ENCODE peak calls at places on chromosomes 13 and 19, in nine cellular contexts. O is CD8-positive, alpha-beta T cell; Y is lung microvascular endothelial cell; E is HEK293T; I is breast epithelium; W is fibroblast of the conjunctiva; X is activated naive CD4-positive, alpha-beta T cell; G is KBM-7; T is mucosa of descending colon. R is an unnamed sample.

GRCh38 chr19:12937243-12938053 is 961 bp upstream of the CALR start:
- DNase-seq in O (no peak), Y (peak), E (no peak), I (no peak), W (no peak), X (no peak), G (peak), T (no peak), R (peak)

GRCh38 chr13:25939961-25940687 is 111.7 kb downstream of the SHISA2 start:
- DNase-seq in O (no peak), Y (no peak), E (no peak), I (no peak), W (no peak), X (no peak), G (no peak), T (no peak), R (no peak)

GRCh38 chr19:4007836-4008539 is 452 bp downstream of the PIAS4 start:
- DNase-seq in O (peak), Y (peak), E (no peak), I (no peak), W (no peak), X (no peak), G (peak), T (no peak), R (no peak)

GRCh38 chr13:29908411-29908810 is 58.0 kb upstream of the UBL3 start:
- DNase-seq in O (no peak), Y (no peak), E (no peak), I (no peak), W (no peak), X (no peak), G (no peak), T (no peak), R (no peak)

GRCh38 chr13:44393391-44393790 is 19.8 kb downstream of the SERP2 start:
- DNase-seq in O (no peak), Y (peak), E (no peak), I (no peak), W (no peak), X (no peak), G (peak), T (peak), R (no peak)

GRCh38 chr13:45749026-45749759 is 47.1 kb downstream of the CBY2 start:
- DNase-seq in O (no peak), Y (no peak), E (no peak), I (no peak), W (no peak), X (no peak), G (no peak), T (no peak), R (no peak)

GRCh38 chr13:83753912-83754624 is 128.2 kb downstream of the SLITRK1 start:
- DNase-seq in O (no peak), Y (no peak), E (no peak), I (no peak), W (no peak), X (no peak), G (no peak), T (no peak), R (no peak)

GRCh38 chr19:12872941-12873890 is 8.0 kb downstream of the DNASE2 start:
- DNase-seq in O (peak), Y (peak), E (peak), I (no peak), W (peak), X (no peak), G (peak), T (peak), R (peak)

GRCh38 chr13:101916108-101916757 is 463.8 kb downstream of the ITGBL1 start:
- DNase-seq in O (no peak), Y (peak), E (peak), I (no peak), W (no peak), X (no peak), G (no peak), T (peak), R (peak)

GRCh38 chr19:35375505-35376307 is 4.8 kb downstream of the GPR42 start:
- DNase-seq in O (no peak), Y (no peak), E (no peak), I (no peak), W (no peak), X (no peak), G (no peak), T (no peak), R (no peak)

GRCh38 chr13:110257408-110257807 is 49.5 kb downstream of the COL4A1 start:
- DNase-seq in O (no peak), Y (no peak), E (no peak), I (no peak), W (no peak), X (no peak), G (no peak), T (no peak), R (no peak)

GRCh38 chr19:54017266-54017665 is 25.8 kb downstream of the CACNG6 start:
- DNase-seq in O (no peak), Y (peak), E (no peak), I (no peak), W (no peak), X (no peak), G (no peak), T (no peak), R (no peak)

GRCh38 chr19:56837492-56837891 is 3.0 kb downstream of the PEG3 start:
- DNase-seq in O (no peak), Y (no peak), E (no peak), I (peak), W (peak), X (no peak), G (no peak), T (peak), R (no peak)

GRCh38 chr13:111380431-111380830 is 60.0 kb downstream of the TEX29 start:
- DNase-seq in O (no peak), Y (no peak), E (no peak), I (no peak), W (no peak), X (no peak), G (no peak), T (no peak), R (no peak)

GRCh38 chr19:18274776-18275356 is 614 bp upstream of the IQCN start:
- DNase-seq in O (no peak), Y (peak), E (no peak), I (peak), W (peak), X (no peak), G (peak), T (peak), R (no peak)

GRCh38 chr19:40388486-40388885 is 1.5 kb downstream of the HIPK4 start:
- DNase-seq in O (no peak), Y (no peak), E (no peak), I (no peak), W (no peak), X (no peak), G (no peak), T (no peak), R (no peak)

GRCh38 chr19:46404039-46404883 is 9.1 kb downstream of the CCDC8 start:
- DNase-seq in O (no peak), Y (no peak), E (no peak), I (no peak), W (no peak), X (no peak), G (peak), T (peak), R (peak)

GRCh38 chr13:112186091-112186490 is 119.1 kb downstream of the SOX1 start:
- DNase-seq in O (no peak), Y (no peak), E (no peak), I (no peak), W (no peak), X (no peak), G (no peak), T (no peak), R (no peak)

GRCh38 chr13:97873398-97873797 is 80.1 kb upstream of the IPO5 start:
- DNase-seq in O (no peak), Y (no peak), E (no peak), I (no peak), W (no peak), X (no peak), G (no peak), T (no peak), R (peak)

GRCh38 chr19:6414033-6414643 is 10.5 kb downstream of the KHSRP start:
- DNase-seq in O (no peak), Y (no peak), E (no peak), I (no peak), W (no peak), X (no peak), G (no peak), T (no peak), R (no peak)

GRCh38 chr13:110290811-110291210 is 16.1 kb downstream of the COL4A1 start:
- DNase-seq in O (no peak), Y (no peak), E (no peak), I (no peak), W (no peak), X (no peak), G (no peak), T (no peak), R (no peak)

GRCh38 chr13:99218126-99218525 is 17.5 kb downstream of the UBAC2 start:
- DNase-seq in O (no peak), Y (no peak), E (no peak), I (no peak), W (no peak), X (no peak), G (no peak), T (no peak), R (no peak)

GRCh38 chr13:49608932-49609331 is 19.4 kb upstream of the ARL11 start:
- DNase-seq in O (no peak), Y (no peak), E (no peak), I (no peak), W (no peak), X (no peak), G (peak), T (no peak), R (no peak)

GRCh38 chr19:5826531-5827341 is 12.8 kb downstream of the FUT6 start:
- DNase-seq in O (peak), Y (no peak), E (peak), I (peak), W (no peak), X (no peak), G (peak), T (peak), R (no peak)